ENCODE peak calls at places on chromosomes 3 and 15, in eight cellular contexts. M is mucosa of descending colon; Z is choroid plexus epithelial cell; X is stomach; A is spleen; V is thoracic aorta; P is HCT116; U is CD8-positive, alpha-beta T cell. Y is an unnamed sample.
A peak's percentile ranks its signal among the peaks of the same experiment; 100 is the strongest.

GRCh38 chr15:58665676-58666075 is 83.8 kb downstream of the ADAM10 start:
- DNase-seq in U (no peak), M (no peak), V (no peak), X (no peak), Z (no peak), P (no peak), A (no peak), Y (no peak)

GRCh38 chr3:196320110-196320509 is 2.1 kb upstream of the DYNLT2B start:
- DNase-seq in M (no peak), X (no peak), Z (no peak), V (no peak), P (no peak), A (no peak), U (no peak), Y (no peak)

GRCh38 chr3:189572249-189572648 is 58.9 kb upstream of the TP63 start:
- DNase-seq in M (no peak), X (no peak), P (no peak), V (no peak), U (no peak), A (no peak), Z (no peak), Y (peak; percentile 54)

GRCh38 chr3:165463546-165463945 is 267.4 kb upstream of the SLITRK3 start:
- DNase-seq in P (no peak), M (no peak), V (no peak), U (no peak), X (no peak), Z (no peak), A (no peak), Y (peak; percentile 71)

GRCh38 chr15:48710952-48711495 is 65.5 kb upstream of the FBN1 start:
- DNase-seq in A (no peak), V (no peak), U (no peak), Z (peak; percentile 56), M (no peak), X (no peak), P (no peak), Y (no peak)

GRCh38 chr15:69337133-69337532 is 38.4 kb downstream of the PAQR5 start:
- DNase-seq in Z (peak; percentile 55), A (no peak), X (no peak), U (no peak), V (no peak), P (peak; percentile 57), M (no peak), Y (peak; percentile 23)

GRCh38 chr3:194224536-194224935 is 88.6 kb downstream of the HES1 start:
- DNase-seq in Z (no peak), P (peak; percentile 13), M (no peak), V (no peak), U (no peak), A (no peak), X (no peak), Y (no peak)

GRCh38 chr15:71080705-71081104 is 34.6 kb upstream of the THSD4 start:
- DNase-seq in P (no peak), Z (peak; percentile 91), U (no peak), X (no peak), V (no peak), A (no peak), M (no peak), Y (peak; percentile 95)

GRCh38 chr3:101119535-101119934 is 126.3 kb upstream of the ABI3BP start:
- DNase-seq in V (no peak), M (no peak), X (no peak), U (no peak), A (no peak), P (no peak), Z (peak; percentile 75), Y (peak; percentile 71)

GRCh38 chr3:32448686-32449474 is 53.8 kb downstream of the CMTM6 start:
- DNase-seq in V (no peak), Z (no peak), X (peak; percentile 23), P (no peak), U (no peak), M (no peak), A (no peak), Y (no peak)

GRCh38 chr3:104628185-104628789 is 738.4 kb upstream of the ALCAM start:
- DNase-seq in U (no peak), A (no peak), P (peak; percentile 33), V (no peak), Z (peak; percentile 84), M (no peak), X (no peak), Y (peak; percentile 78)

GRCh38 chr3:38707730-38708129 is 58.2 kb upstream of the SCN5A start:
- DNase-seq in Z (peak; percentile 33), U (no peak), X (no peak), M (no peak), P (no peak), V (no peak), A (no peak), Y (no peak)

GRCh38 chr15:52658955-52659354 is 20.2 kb downstream of the ATOSA start:
- DNase-seq in V (no peak), A (no peak), X (no peak), M (no peak), P (no peak), Z (peak; percentile 43), U (no peak), Y (no peak)

GRCh38 chr3:35883929-35884328 is 244.6 kb downstream of the ARPP21 start:
- DNase-seq in Z (no peak), M (no peak), U (no peak), V (no peak), A (no peak), X (no peak), P (no peak), Y (no peak)

GRCh38 chr3:114756506-114757279 is 390.4 kb downstream of the ZBTB20 start:
- DNase-seq in X (no peak), A (no peak), M (no peak), Z (peak; percentile 43), V (no peak), U (no peak), P (peak; percentile 61), Y (peak; percentile 79)

GRCh38 chr3:120536642-120537041 is 59.5 kb upstream of the NDUFB4 start:
- DNase-seq in Z (no peak), P (no peak), U (no peak), V (no peak), X (no peak), A (no peak), M (no peak), Y (no peak)

GRCh38 chr3:6526321-6526720 is 334.6 kb upstream of the GRM7 start:
- DNase-seq in Z (no peak), V (no peak), P (peak; percentile 6), A (no peak), M (no peak), X (no peak), U (no peak), Y (no peak)

GRCh38 chr15:69576035-69576526 is 123.5 kb downstream of the RPLP1 start:
- DNase-seq in X (peak; percentile 74), P (peak; percentile 15), Z (peak; percentile 31), M (peak; percentile 85), A (peak; percentile 91), U (peak; percentile 64), V (no peak), Y (peak; percentile 20)

GRCh38 chr3:129690963-129691362 is 84.5 kb upstream of the PLXND1 start:
- DNase-seq in P (no peak), X (no peak), A (no peak), M (no peak), V (no peak), Z (no peak), U (no peak), Y (no peak)

GRCh38 chr3:49901351-49902339 is 2.0 kb downstream of the MST1R start:
- DNase-seq in M (no peak), X (no peak), V (no peak), U (no peak), Z (no peak), A (no peak), P (no peak), Y (peak; percentile 32)

GRCh38 chr3:160812304-160812703 is 56.3 kb downstream of the PPM1L start:
- DNase-seq in X (no peak), M (no peak), P (no peak), A (no peak), V (no peak), Z (no peak), U (no peak), Y (no peak)

GRCh38 chr3:40803311-40803710 is 278.6 kb downstream of the ZNF621 start:
- DNase-seq in Z (no peak), U (no peak), A (no peak), P (no peak), V (no peak), M (no peak), X (no peak), Y (no peak)

GRCh38 chr3:18422972-18423371 is 2.2 kb downstream of the SATB1 start:
- DNase-seq in A (no peak), Z (no peak), X (no peak), M (no peak), U (no peak), P (no peak), V (no peak), Y (no peak)
- TF ChIP-seq CTCF in A (no peak), Z (no peak), X (no peak), M (no peak), U (no peak), P (no peak), V (no peak), Y (no peak)

DNA sequence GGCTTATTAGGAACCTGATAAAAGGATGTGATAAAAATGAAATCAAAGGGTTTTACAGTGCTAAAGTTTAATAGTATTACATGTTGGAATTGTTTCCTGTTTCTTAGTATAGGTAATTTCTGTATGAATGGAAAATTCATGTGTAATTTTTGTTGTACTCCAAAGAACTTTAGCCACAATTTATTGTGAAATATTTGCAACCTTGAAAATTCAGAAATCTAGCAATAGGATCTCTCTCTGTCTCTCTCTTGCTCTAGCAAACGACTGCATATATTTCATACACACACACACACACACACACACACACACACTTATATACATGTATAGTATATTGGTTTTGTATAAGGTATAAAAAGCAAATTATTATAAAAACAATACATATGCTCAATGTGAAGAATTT is 59.6 kb downstream of the PIAS1 start:
- DNase-seq in M (no peak), A (no peak), X (no peak), U (no peak), Z (peak; percentile 13), V (no peak), P (no peak), Y (peak; percentile 2)
- H3K4me3 ChIP-seq in M (no peak overlapping the region), A (no peak overlapping the region), X (no peak overlapping the region), U (no peak overlapping the region), Z (no peak overlapping the region), V (peak overlapping the region; percentile 66), P (no peak overlapping the region), Y (peak overlapping the region; percentile 58)

GRCh38 chr3:172094621-172095557 is 55.5 kb downstream of the FNDC3B start:
- DNase-seq in V (no peak), A (no peak), M (peak; percentile 53), X (no peak), Z (peak; percentile 46), U (no peak), P (no peak), Y (peak; percentile 39)
- TF ChIP-seq CTCF in V (no peak), A (peak; percentile 19), M (no peak), X (no peak), Z (peak; percentile 30), U (no peak), P (no peak), Y (peak; percentile 29)

DNA sequence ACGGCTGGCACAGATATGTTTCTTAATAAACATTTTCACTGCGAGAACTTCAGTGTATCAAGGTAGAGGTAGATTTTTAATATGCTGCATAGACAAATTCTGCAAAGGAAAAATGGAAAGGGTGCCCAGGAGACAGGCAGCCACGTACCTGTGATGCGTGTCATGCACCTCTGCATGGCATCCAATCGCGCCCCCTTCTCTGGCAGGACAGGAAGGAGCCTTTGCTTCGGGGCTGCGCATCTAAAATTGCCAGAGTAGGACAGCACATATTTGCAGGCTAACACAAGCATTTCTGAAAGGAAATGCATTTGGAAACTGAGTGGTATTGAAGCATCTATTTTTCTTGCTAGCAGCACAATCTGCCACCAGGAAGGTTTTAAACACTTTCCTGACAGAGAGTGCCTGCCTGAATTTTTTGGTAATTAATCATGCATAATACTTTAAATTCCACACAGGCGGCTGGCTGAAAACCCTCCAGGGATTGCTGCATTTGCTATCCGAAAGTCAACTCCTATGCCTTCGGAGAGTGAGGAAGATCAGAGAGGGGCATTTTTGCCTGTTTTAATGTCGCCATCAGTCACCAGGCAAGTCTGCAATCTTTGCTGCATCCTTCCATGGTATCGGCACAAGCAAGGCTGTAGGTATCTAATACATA is 165.1 kb upstream of the ATP10A start:
- DNase-seq in V (no peak), A (no peak), X (no peak), P (no peak), U (no peak), Z (no peak), M (no peak), Y (peak; percentile 9)
- H3K4me3 ChIP-seq in V (peak overlapping the region; percentile 49), A (no peak overlapping the region), X (no peak overlapping the region), P (no peak overlapping the region), U (no peak overlapping the region), Z (no peak overlapping the region), M (no peak overlapping the region), Y (no peak overlapping the region)